ENCODE peak calls at places on chromosomes 5 and 9, in ten cellular contexts. J is transverse colon, S is AG09309, D is right atrium auricular region, I is lung, Z is HCT116, K is stomach, X is endothelial cell of umbilical vein, Q is A549, R is AG10803. U is an unnamed sample.

GRCh38 chr5:132501961-132502931 is 11.7 kb upstream of the IRF1 start:
- DNase-seq in I (peak; percentile 30), D (peak; percentile 57), S (no peak), Q (no peak), J (peak; percentile 53), X (no peak), R (no peak), Z (no peak), K (peak; percentile 65), U (no peak)

GRCh38 chr9:89999176-89999533 is 394.3 kb downstream of the GADD45G start:
- DNase-seq in K (peak; percentile 89), Z (no peak), J (peak; percentile 76), I (peak; percentile 73), Q (no peak), R (no peak), S (no peak), D (no peak), X (no peak), U (no peak)

GRCh38 chr5:176387384-176387925 is 943 bp downstream of the NOP16 start:
- DNase-seq in Z (no peak), J (no peak), I (no peak), R (peak; percentile 16), S (no peak), Q (no peak), K (no peak), D (no peak), X (peak; percentile 18), U (peak; percentile 19)

GRCh38 chr9:117744856-117745389 is 40.7 kb downstream of the TLR4 start:
- DNase-seq in Q (no peak), K (no peak), S (no peak), Z (no peak), X (peak; percentile 19), I (no peak), J (no peak), D (no peak), R (no peak), U (peak; percentile 18)

GRCh38 chr5:179793470-179794139 is at the start of gene LTC4S:
- DNase-seq in S (no peak), Z (no peak), K (peak; percentile 71), Q (no peak), J (peak; percentile 65), R (peak; percentile 77), X (peak; percentile 52), I (peak; percentile 77), D (peak; percentile 88), U (peak; percentile 93)

GRCh38 chr9:137519553-137519952 is 30.6 kb downstream of the PNPLA7 start:
- DNase-seq in R (no peak), K (no peak), Z (no peak), I (no peak), X (no peak), Q (no peak), J (no peak), S (no peak), D (no peak), U (no peak)

GRCh38 chr9:3578786-3579185 is 53.0 kb upstream of the RFX3 start:
- DNase-seq in K (no peak), R (peak; percentile 69), I (no peak), S (peak; percentile 54), J (no peak), Q (no peak), X (no peak), Z (no peak), D (no peak), U (peak; percentile 58)

GRCh38 chr9:130768265-130768664 is 66.8 kb upstream of the ABL1 start:
- DNase-seq in X (no peak), J (peak; percentile 60), R (peak; percentile 37), D (no peak), I (no peak), S (no peak), Z (no peak), K (no peak), Q (no peak), U (peak; percentile 41)

GRCh38 chr9:122190597-122191381 is 31.1 kb downstream of the MORN5 start:
- DNase-seq in Z (no peak), R (peak; percentile 31), K (peak; percentile 55), J (no peak), I (peak; percentile 52), D (no peak), Q (peak; percentile 54), S (no peak), X (no peak), U (peak; percentile 20)

GRCh38 chr5:151906246-151906645 is 18.4 kb downstream of the GLRA1 start:
- DNase-seq in I (no peak), D (no peak), S (no peak), Z (no peak), R (peak; percentile 27), Q (no peak), J (no peak), K (no peak), X (no peak), U (no peak)

GRCh38 chr5:55427157-55427556 is 107.6 kb downstream of the PLPP1 start:
- DNase-seq in D (no peak), R (peak; percentile 51), J (no peak), S (peak; percentile 65), Z (no peak), I (no peak), X (peak; percentile 44), Q (no peak), K (peak; percentile 60), U (peak; percentile 58)

GRCh38 chr5:20610650-20611049 is 622.6 kb upstream of the CDH18 start:
- DNase-seq in I (no peak), X (no peak), Q (no peak), K (no peak), S (no peak), R (no peak), J (no peak), Z (no peak), D (no peak), U (no peak)

DNA sequence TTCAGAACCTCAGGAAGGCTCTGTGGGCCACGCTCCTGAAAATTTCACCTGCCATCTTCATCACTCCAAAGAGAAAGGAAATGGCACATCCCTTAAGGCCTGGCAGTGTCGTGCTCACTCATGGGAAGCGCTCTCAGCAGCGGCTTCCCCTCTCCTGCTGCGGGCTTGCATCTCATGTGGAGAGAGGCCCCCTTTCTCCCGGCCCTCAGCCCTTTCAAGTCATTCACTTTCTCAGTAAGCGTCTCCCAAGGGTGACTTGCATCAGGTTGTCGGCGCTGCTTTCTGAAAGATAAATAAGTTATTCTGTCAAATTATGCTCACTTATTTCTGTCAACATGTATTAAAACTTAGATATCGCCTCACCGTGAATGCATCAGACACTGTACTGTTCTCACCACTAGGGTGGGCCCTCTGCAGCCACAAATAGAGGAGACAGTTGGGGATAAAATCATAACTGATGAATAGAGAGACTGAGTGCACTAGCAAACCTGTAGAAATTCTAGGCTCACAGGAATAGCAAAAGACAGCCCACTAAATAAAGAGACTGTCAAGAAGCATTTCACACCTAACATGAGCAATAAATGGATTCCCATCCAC is 174.6 kb downstream of the RFK start:
- DNase-seq in R (no peak), J (no peak), K (no peak), Z (no peak), X (no peak), D (no peak), Q (peak; percentile 16), I (no peak), S (no peak), U (peak; percentile 47)
- TF ChIP-seq CTCF in R (no peak), J (no peak), K (no peak), Z (peak; percentile 51), X (no peak), D (peak; percentile 59), Q (peak; percentile 17), I (no peak), S (peak; percentile 33), U (peak; percentile 54)

DNA sequence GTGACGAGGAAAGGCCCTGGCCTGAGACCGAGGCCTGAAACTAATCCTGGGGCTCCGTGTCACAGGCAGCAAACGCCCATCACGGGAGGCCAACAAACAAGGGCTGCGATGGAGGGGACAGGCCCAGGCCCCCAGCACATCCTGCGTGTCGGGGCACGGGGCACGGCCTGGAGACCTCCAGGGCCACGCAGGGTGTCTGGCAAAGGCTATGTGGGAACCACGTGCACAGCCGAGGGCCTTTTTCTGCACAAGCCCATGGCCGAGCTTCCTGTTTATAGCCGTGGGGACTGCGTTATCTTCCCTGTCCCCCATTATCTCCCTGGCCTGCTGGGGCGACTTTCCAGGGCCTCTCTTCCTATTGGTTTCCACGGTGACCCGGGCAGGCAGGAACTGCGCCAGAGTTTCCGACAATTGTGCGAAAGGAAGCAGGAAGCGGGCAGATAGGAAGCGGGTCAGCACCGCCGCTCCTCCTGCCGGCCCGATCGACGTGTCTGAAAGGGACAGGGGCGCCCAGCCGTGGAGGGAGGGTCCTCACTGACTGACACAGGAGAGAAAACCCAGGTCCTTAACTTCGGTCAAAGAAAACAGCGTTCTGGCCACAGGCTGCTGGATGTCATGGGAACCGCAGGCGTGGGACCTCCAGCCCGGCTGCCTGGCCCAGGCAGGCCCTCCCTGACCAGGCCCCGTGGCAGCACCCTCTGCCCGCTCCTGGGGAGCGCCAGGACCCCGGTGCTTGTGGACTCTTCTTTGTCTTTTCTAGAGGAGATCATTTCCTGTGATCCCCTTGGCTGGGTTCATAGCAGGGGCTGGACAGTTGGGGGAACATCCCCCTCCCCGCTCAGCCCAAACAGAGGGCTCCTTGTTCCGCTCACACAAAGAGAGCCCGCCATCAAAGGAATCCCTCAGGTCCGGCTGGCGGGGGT is 29.1 kb upstream of the SEC16A start:
- DNase-seq in R (no peak), Q (no peak), S (no peak), I (peak; percentile 59), Z (no peak), J (no peak), K (no peak), D (peak; percentile 90), X (peak; percentile 99), U (peak; percentile 89)
- H3K4me3 ChIP-seq in R (no peak overlapping the region), Q (no peak overlapping the region), S (no peak overlapping the region), I (no peak overlapping the region), Z (no peak overlapping the region), J (no peak overlapping the region), K (no peak overlapping the region), D (no peak overlapping the region), X (no peak overlapping the region), U (peak overlapping the region; percentile 21)

GRCh38 chr5:141475625-141476131 is at the start of gene PCDHGC3:
- DNase-seq in Q (peak; percentile 87), I (peak; percentile 89), K (peak; percentile 88), X (peak; percentile 96), S (peak; percentile 87), R (peak; percentile 95), D (peak; percentile 97), J (peak; percentile 89), Z (no peak), U (peak; percentile 95)
- TF ChIP-seq CTCF in Q (peak; percentile 25), I (peak; percentile 22), K (no peak), X (peak; percentile 8), S (peak; percentile 47), R (peak; percentile 44), D (peak; percentile 64), J (peak; percentile 35), Z (no peak), U (peak; percentile 11)

GRCh38 chr9:124477211-124478013 is 27.2 kb downstream of the ADGRD2 start:
- DNase-seq in J (no peak), S (no peak), R (no peak), Z (no peak), D (no peak), Q (peak; percentile 24), K (no peak), I (no peak), X (no peak), U (no peak)
- H3K4me3 ChIP-seq in J (no peak overlapping the region), S (no peak overlapping the region), R (no peak overlapping the region), Z (peak overlapping the region; percentile 32), D (peak overlapping the region; percentile 35), Q (peak overlapping the region; percentile 42), K (peak overlapping the region; percentile 18), I (no peak overlapping the region), X (no peak overlapping the region), U (no peak overlapping the region)

GRCh38 chr9:72718503-72718902 is 197.1 kb downstream of the TMC1 start:
- DNase-seq in S (no peak), I (no peak), Z (no peak), J (no peak), X (no peak), K (no peak), D (no peak), Q (no peak), R (no peak), U (no peak)
- TF ChIP-seq CTCF in S (no peak), I (no peak), Z (no peak), J (no peak), X (no peak), K (no peak), D (no peak), Q (no peak), R (no peak), U (no peak)